ENCODE peak calls at places on chromosomes 5 and 9, in four cellular contexts. Q is coronary artery, P is Calu3, J is GM13976. A is an unnamed sample.
A peak's percentile ranks its signal among the peaks of the same experiment; 100 is the strongest.

GRCh38 chr9:95516736-95517558 is at the start of gene PTCH1:
- DNase-seq in Q (no peak), P (peak; percentile 34), J (no peak), A (peak; percentile 57)

GRCh38 chr5:146447734-146448380 is 724 bp downstream of the TCERG1 start:
- DNase-seq in Q (no peak), P (peak; percentile 40), J (no peak), A (no peak)

GRCh38 chr5:154296525-154297159 is 106.1 kb downstream of the GALNT10 start:
- DNase-seq in Q (no peak), P (peak; percentile 48), J (no peak), A (no peak)

GRCh38 chr9:2655411-2655901 is 33.9 kb downstream of the VLDLR start:
- DNase-seq in Q (no peak), P (no peak), J (peak; percentile 29), A (peak; percentile 27)

GRCh38 chr9:135722365-135722764 is 20.4 kb downstream of the KCNT1 start:
- DNase-seq in Q (no peak), P (no peak), J (no peak), A (no peak)

GRCh38 chr5:127031147-127031862 is 947 bp upstream of the MARCHF3 start:
- DNase-seq in Q (no peak), P (no peak), J (peak; percentile 56), A (no peak)

GRCh38 chr9:109507421-109507838 is 9.3 kb upstream of the PTPN3 start:
- DNase-seq in Q (no peak), P (no peak), J (no peak), A (no peak)

GRCh38 chr5:77812926-77813589 is 36.9 kb upstream of the TBCA start:
- DNase-seq in Q (no peak), P (no peak), J (no peak), A (no peak)

GRCh38 chr5:87551807-87552377 is 139.2 kb upstream of the CCNH start:
- DNase-seq in Q (no peak), P (no peak), J (no peak), A (no peak)

GRCh38 chr5:150217874-150218692 is 28.2 kb downstream of the SLC6A7 start:
- DNase-seq in Q (peak; percentile 90), P (peak; percentile 91), J (peak; percentile 91), A (peak; percentile 90)

GRCh38 chr9:135914921-135915320 is 7.6 kb upstream of the CAMSAP1 start:
- DNase-seq in Q (no peak), P (no peak), J (no peak), A (no peak)

DNA sequence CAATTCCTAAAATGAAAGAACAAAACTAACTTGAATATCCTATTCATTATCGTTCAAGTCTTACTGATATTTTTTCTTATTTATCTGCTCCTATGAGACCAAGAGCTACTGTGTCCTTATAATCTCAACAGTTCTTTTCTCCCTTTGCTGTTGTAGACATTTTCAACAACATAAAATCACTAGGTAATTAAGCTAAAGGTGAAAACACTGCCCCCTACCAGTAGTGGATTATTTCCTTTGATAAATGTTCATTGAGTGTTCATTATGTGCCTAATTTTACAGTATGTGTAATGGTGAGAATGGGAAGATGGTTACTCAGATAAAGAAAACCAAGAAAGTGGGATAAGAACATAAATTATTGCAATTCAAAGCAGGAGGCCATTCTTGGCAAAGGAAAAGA is 41.4 kb upstream of the PAPPA start:
- DNase-seq in Q (no peak), P (no peak), J (no peak), A (no peak)
- TF ChIP-seq CTCF in Q (no peak), P (no peak), J (no peak), A (no peak)

GRCh38 chr5:139848508-139849100 is 53.0 kb downstream of the PSD2 start:
- DNase-seq in Q (no peak), P (no peak), J (no peak), A (no peak)

GRCh38 chr5:139845846-139846681 is 50.5 kb downstream of the PSD2 start:
- DNase-seq in Q (no peak), P (no peak), J (no peak), A (no peak)

GRCh38 chr5:139849501-139849900 is 53.9 kb downstream of the PSD2 start:
- DNase-seq in Q (no peak), P (no peak), J (no peak), A (no peak)

GRCh38 chr5:139847091-139847490 is 51.5 kb downstream of the PSD2 start:
- DNase-seq in Q (no peak), P (no peak), J (no peak), A (no peak)

DNA sequence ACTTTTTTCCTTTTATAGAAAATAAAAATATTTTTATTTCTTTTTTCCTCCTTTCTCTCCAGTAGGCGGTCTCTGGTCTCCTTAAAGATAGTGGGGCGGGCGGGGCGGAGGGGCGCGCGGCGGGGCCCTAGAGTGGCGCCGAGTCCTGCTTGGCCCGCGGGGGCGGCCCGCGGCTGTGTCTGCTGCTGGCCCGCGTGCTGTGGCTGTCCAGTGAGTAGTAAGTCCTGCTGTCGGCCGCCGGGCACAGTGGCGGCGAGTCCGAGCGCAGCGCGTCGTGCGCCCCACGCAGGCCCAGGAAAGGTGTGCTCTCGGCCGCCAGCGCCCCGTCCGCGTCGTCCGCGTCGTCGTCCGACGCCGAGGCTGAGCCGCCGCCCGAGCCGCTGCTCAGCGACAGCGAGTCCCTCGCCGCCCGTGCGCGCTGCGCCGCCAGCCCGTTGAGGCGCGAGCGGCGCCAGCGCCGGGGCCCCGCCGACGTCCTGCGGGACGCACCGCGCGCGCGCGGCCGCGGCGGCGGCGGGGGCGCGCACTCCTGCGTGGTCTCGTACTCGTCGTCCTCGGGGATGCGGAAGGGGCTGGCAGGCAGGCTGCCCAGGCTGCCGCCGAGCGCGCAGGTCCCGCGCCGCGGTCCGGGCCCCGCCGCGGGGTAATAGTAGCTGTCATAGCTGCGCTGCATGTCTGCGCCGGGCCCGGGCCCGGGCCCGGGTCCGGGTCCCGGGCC is 52.3 kb downstream of the PSD2 start:
- DNase-seq in Q (no peak), P (peak; percentile 78), J (peak; percentile 83), A (peak; percentile 87)
- TF ChIP-seq CTCF in Q (no peak), P (no peak), J (no peak), A (no peak)

GRCh38 chr5:139137703-139138102 is 60.5 kb downstream of the SIL1 start:
- DNase-seq in Q (no peak), P (peak; percentile 44), J (no peak), A (no peak)
- TF ChIP-seq CTCF in Q (no peak), P (no peak), J (no peak), A (no peak)

DNA sequence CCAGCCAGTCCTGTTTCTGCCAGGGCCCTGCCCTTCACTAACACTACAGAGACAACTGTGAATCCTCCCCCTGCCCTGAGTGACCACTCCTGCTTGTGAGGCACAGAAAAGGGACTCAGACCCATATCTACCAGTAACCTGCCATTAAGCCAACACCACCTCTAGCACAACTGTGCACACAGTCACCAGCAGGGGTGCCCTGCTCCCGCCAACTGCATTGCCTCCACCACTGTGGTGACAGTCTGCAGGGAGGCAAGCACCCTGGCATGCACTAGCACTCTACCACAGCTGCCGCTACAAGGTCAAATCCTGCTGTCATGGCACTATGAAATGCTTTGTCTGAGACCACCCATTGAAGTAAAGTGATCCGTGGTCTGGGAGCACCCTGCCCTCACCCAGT is 1028.5 kb upstream of the CDH9 start:
- DNase-seq in Q (no peak), P (no peak), J (no peak), A (no peak)
- TF ChIP-seq CTCF in Q (no peak), P (no peak), J (no peak), A (no peak)

GRCh38 chr9:87147803-87148202 is 200.5 kb upstream of the GAS1 start:
- DNase-seq in Q (no peak), P (no peak), J (no peak), A (no peak)

GRCh38 chr9:87148391-87149237 is 201.3 kb upstream of the GAS1 start:
- DNase-seq in Q (peak; percentile 89), P (peak; percentile 64), J (no peak), A (no peak)

GRCh38 chr9:87152206-87152605 is 204.9 kb upstream of the GAS1 start:
- DNase-seq in Q (no peak), P (no peak), J (no peak), A (no peak)

DNA sequence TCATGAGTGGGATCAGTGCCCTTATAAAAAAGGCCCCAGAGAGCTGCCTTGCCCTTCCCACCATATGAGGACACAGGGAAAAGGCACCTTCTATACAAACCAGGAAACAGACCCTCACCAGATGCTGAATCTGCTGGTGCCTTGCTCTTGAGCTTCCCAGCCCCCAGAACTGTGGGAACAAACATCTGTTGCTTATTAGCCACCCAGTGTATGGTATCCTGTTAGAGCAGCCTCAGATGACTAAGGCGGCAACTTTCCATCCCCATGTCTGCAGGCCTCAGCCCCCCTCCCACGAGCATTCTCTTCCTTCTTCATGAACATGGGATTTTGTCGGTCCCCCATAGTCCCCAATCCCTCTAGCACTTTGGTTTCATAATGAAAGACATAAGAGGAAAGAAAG is 202.5 kb upstream of the GAS1 start:
- DNase-seq in Q (no peak), P (no peak), J (no peak), A (no peak)
- TF ChIP-seq CTCF in Q (no peak), P (no peak), J (no peak), A (no peak)

DNA sequence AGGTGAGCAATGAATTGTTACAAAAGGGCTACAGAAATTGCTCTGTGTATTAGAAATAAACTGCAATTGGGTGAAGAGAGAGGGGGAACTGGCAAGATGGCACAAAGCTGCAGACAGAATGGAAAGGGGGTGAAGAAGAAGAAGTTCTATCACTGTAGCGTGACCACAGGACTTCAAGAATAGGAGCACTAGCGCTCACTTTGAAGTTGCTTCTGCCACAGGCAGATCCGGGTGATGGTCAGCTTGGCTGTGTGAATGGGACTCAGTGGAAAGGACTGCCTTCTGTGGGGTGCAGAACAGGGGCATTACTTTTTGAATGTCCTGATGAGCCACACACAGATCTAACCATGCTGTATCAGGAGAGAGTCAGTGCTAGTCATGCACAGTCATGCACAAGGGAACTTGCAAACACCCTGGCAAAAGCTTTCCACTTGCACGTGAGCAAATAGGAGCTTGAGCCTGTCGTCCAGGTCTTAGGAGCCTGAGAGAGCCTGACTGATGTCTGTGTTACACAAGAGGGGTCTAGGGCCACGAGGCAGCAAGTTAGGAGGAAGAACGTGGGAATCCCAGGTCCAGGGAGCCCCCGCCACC is 16.3 kb downstream of the IL5 start:
- DNase-seq in Q (no peak), P (no peak), J (no peak), A (no peak)
- TF ChIP-seq CTCF in Q (no peak), P (no peak), J (no peak), A (no peak)

DNA sequence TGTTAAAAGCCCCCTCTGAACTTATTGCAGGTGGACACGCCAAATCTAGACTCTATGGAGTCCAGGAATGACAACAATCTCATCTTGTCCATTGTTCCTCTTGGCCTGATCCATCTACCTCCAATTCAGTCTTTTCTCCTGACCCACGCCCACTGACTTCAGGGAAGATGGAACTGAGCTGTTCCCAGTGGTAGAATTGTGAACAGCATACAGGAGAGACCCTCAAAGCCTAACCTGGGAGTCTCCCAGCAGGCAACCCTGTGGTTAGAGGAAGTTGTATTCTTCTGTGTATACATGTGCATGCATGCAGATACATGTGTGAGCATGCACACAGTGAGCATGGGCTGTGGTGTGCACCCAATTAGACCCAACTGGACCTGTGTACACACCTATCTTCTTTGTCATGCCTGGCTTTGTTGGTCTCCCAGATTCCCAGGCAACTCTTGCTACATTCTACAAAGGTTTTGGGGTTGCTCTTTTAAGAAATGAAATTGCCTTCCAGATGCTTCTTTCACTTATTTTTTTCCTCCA is 286.0 kb downstream of the ZSWIM6 start:
- DNase-seq in Q (no peak), P (no peak), J (no peak), A (no peak)
- TF ChIP-seq CTCF in Q (no peak), P (no peak), J (no peak), A (no peak)

GRCh38 chr5:136374003-136374402 is 8.7 kb upstream of the TRPC7 start:
- DNase-seq in Q (no peak), P (peak; percentile 34), J (no peak), A (no peak)
- TF ChIP-seq CTCF in Q (no peak), P (no peak), J (no peak), A (peak; percentile 7)

GRCh38 chr5:163104496-163104895 is 332.9 kb upstream of the CCNG1 start:
- DNase-seq in Q (no peak), P (no peak), J (no peak), A (no peak)
- TF ChIP-seq CTCF in Q (no peak), P (no peak), J (no peak), A (no peak)